ENCODE peak calls at places on chromosomes 4 and X, in seven cellular contexts. R, U, O, A, Z, Y and F are unnamed samples.

GRCh38 chr4:189131131-189131530 is 809.5 kb upstream of the FRG1 start:
- DNase-seq in Y (no peak), U (no peak), Z (no peak), O (no peak), R (no peak), A (no peak), F (no peak)

GRCh38 chr4:139734201-139734874 is 68.7 kb downstream of the MGST2 start:
- DNase-seq in R (no peak), Y (peak; percentile 80), Z (no peak), U (no peak), O (peak; percentile 20), A (no peak), F (no peak)

GRCh38 chrX:51975811-51976210 is 82.4 kb downstream of the MAGED1 start:
- DNase-seq in R (peak; percentile 45), U (no peak), A (no peak), Y (no peak), Z (no peak), O (no peak), F (no peak)

GRCh38 chr4:34182346-34182745 is 2062.0 kb downstream of the ARAP2 start:
- DNase-seq in A (no peak), Y (peak; percentile 6), Z (no peak), R (no peak), U (no peak), O (no peak), F (no peak)

GRCh38 chrX:140762061-140762460 is 52.5 kb downstream of the LINC00632 start:
- DNase-seq in U (peak; percentile 31), Z (peak; percentile 70), Y (peak; percentile 74), O (no peak), R (peak; percentile 77), A (no peak), F (no peak)

GRCh38 chr4:78726575-78726974 is 49.6 kb upstream of the BMP2K start:
- DNase-seq in Z (no peak), A (no peak), O (no peak), U (no peak), Y (no peak), R (no peak), F (no peak)

GRCh38 chrX:121405826-121406225 is 358.4 kb downstream of the GLUD2 start:
- DNase-seq in Y (no peak), Z (no peak), R (no peak), A (no peak), U (no peak), O (no peak), F (no peak)

GRCh38 chrX:16436348-16437188 is 213.4 kb upstream of the S100G start:
- DNase-seq in Z (peak; percentile 50), R (peak; percentile 95), O (no peak), A (no peak), U (peak; percentile 58), Y (peak; percentile 71), F (no peak)

GRCh38 chrX:149841929-149842328 is 39.1 kb upstream of the MAGEA8 start:
- DNase-seq in O (no peak), R (no peak), Y (no peak), A (no peak), Z (no peak), U (no peak), F (no peak)

GRCh38 chr4:158259955-158260575 is 49.8 kb downstream of the TMEM144 start:
- DNase-seq in O (peak; percentile 51), A (no peak), Z (peak; percentile 1), R (no peak), Y (peak; percentile 18), U (peak; percentile 18), F (no peak)